ENCODE peak calls at places on chromosomes 12 and 14, in five cellular contexts. F is A549, A is HepG2, X is GM12878, B is K562. P is an unnamed sample.

GRCh38 chr12:70724444-70724843 is 87.2 kb upstream of the PTPRB start:
- DNase-seq in B (no peak), A (no peak), F (peak), X (no peak), P (no peak)

GRCh38 chr14:43204816-43205215 is 1302.3 kb downstream of the FSCB start:
- DNase-seq in B (no peak), A (no peak), X (no peak), F (peak), P (no peak)

GRCh38 chr12:1448321-1448720 is 146.1 kb downstream of the FBXL14 start:
- DNase-seq in B (no peak), F (no peak), X (no peak), A (no peak), P (no peak)

GRCh38 chr12:38886064-38886463 is 19.3 kb downstream of the CPNE8 start:
- DNase-seq in B (no peak), F (peak), A (peak), X (no peak), P (no peak)

GRCh38 chr14:36503771-36504741 is 16.0 kb downstream of the NKX2-1 start:
- DNase-seq in X (no peak), B (no peak), A (no peak), F (no peak), P (peak)

GRCh38 chr12:9911708-9912107 is 20.5 kb downstream of the CLEC2A start:
- DNase-seq in A (no peak), F (no peak), B (no peak), X (no peak), P (no peak)

GRCh38 chr14:102539544-102540309 is 30.2 kb upstream of the ANKRD9 start:
- DNase-seq in F (no peak), A (peak), X (no peak), B (peak), P (no peak)

GRCh38 chr12:124621296-124621660 is 53.9 kb upstream of the NCOR2 start:
- DNase-seq in A (no peak), F (no peak), B (no peak), X (no peak), P (peak)

GRCh38 chr12:51549637-51550036 is 41.4 kb upstream of the SCN8A start:
- DNase-seq in F (no peak), X (no peak), A (no peak), B (no peak), P (no peak)

GRCh38 chr12:52148541-52149181 is 43.2 kb downstream of the KRT80 start:
- DNase-seq in X (no peak), F (peak), B (peak), A (no peak), P (no peak)

GRCh38 chr14:21097616-21098133 is 780 bp downstream of the ZNF219 start:
- DNase-seq in A (no peak), F (no peak), B (no peak), X (no peak), P (no peak)

GRCh38 chr14:58272589-58273372 is 25.6 kb upstream of the ARID4A start:
- DNase-seq in A (peak), F (peak), B (no peak), X (no peak), P (no peak)

GRCh38 chr14:105216490-105217247 is 31.7 kb upstream of the BTBD6 start:
- DNase-seq in X (no peak), F (no peak), A (no peak), B (no peak), P (no peak)

GRCh38 chr12:7989827-7990491 is 42.6 kb upstream of the FOXJ2 start:
- DNase-seq in A (no peak), X (no peak), F (no peak), B (peak), P (no peak)
- TF ChIP-seq KDM1A in A (no peak), X (no peak), F (no peak), B (no peak), P (no peak)

GRCh38 chr14:68782091-68782981 is 10.5 kb downstream of the ZFP36L1 start:
- DNase-seq in X (no peak), B (peak), F (no peak), A (no peak), P (no peak)
- TF ChIP-seq CTCF in X (no peak), B (no peak), F (no peak), A (no peak), P (no peak)

GRCh38 chr12:104199964-104200363 is 15.6 kb upstream of the TXNRD1 start:
- DNase-seq in F (no peak), X (no peak), B (no peak), A (no peak), P (no peak)

GRCh38 chr12:104204690-104205480 is 10.7 kb upstream of the TXNRD1 start:
- DNase-seq in F (no peak), B (no peak), X (no peak), A (no peak), P (no peak)

GRCh38 chr12:104197264-104197663 is 18.3 kb upstream of the TXNRD1 start:
- DNase-seq in F (no peak), X (no peak), B (no peak), A (no peak), P (no peak)

DNA sequence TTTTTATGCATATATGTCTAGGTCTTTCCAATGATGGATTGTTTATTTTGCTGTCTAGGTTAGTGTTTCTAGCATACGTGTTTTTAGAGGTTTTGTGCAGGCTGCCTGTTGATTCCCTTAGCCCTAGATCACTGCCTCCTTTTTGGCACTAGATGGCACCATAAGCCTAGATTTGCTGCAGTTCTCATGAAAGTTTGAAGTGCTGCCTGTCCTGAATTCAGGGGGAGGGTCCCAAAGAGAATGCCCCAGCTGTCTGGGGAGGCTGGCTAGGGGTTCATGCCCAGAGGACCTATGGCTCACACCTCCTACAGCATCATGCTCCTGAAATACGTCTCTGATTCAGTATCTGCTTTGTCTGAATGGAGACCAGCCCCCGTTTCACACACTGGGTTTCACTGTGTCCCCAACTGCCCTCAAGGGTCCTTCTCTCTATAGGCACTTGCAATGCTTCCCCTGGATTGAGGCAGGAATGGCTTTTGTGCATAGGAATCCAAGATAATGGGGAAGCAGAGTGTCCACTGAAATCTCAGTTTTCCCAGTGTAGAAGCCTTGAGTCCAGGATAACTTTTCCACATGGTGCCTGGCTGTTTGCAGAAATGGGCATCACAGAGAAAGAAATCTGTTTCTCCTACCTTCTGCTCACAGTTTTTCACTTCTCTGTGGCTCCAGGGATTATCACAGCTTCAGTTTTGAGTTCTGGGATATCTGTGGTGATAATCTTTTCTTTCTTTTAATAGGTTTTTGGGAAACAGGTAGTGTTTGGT is 14.2 kb upstream of the TXNRD1 start:
- DNase-seq in B (peak), F (peak), X (peak), A (peak), P (no peak)
- TF ChIP-seq KDM1A in B (no peak), F (no peak), X (no peak), A (no peak), P (no peak)

GRCh38 chr12:62582065-62582366 is 115.4 kb downstream of the MON2 start:
- DNase-seq in X (no peak), F (no peak), B (no peak), A (no peak), P (no peak)
- TF ChIP-seq CTCF in X (no peak), F (peak), B (no peak), A (no peak), P (no peak)

GRCh38 chr14:24307575-24308341 is at the start of gene CIDEB:
- DNase-seq in F (peak), X (no peak), B (peak), A (peak), P (no peak)
- TF ChIP-seq KDM1A in F (no peak), X (no peak), B (no peak), A (peak), P (no peak)

GRCh38 chr14:30874120-30874998 is at the start of gene COCH:
- DNase-seq in A (peak), F (peak), X (no peak), B (peak), P (peak)
- TF ChIP-seq CTCF in A (peak), F (peak), X (peak), B (peak), P (no peak)

GRCh38 chr12:83865431-83865830 is 1047.2 kb downstream of the SLC6A15 start:
- DNase-seq in F (no peak), X (no peak), A (no peak), B (no peak), P (no peak)
- TF ChIP-seq KDM1A in F (no peak), X (no peak), A (no peak), B (no peak), P (no peak)

GRCh38 chr12:3752741-3753486 is at the start of gene CRACR2A:
- DNase-seq in F (peak), A (no peak), X (peak), B (peak), P (peak)
- TF ChIP-seq CTCF in F (peak), A (no peak), X (peak), B (peak), P (peak)

DNA sequence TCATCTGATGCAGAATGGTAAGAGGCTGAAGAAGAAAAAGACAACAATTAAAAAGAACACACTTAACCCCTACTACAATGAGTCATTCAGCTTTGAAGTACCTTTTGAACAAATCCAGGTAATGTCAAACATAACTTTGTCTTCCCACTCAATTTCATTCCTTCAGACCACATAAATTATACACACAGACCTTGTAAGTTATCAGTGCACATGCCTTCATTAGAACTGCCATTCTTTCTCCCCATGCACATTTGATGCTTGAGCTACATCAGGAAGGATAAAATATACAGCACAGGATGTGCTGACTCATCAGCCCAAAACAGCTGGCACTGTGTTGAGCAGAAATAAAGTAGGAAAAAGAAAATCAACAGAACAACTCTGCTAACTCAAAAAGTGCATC is 246.7 kb downstream of the PAWR start:
- DNase-seq in A (no peak), X (no peak), B (no peak), F (no peak), P (no peak)
- TF ChIP-seq KDM1A in A (no peak), X (no peak), B (no peak), F (no peak), P (no peak)

DNA sequence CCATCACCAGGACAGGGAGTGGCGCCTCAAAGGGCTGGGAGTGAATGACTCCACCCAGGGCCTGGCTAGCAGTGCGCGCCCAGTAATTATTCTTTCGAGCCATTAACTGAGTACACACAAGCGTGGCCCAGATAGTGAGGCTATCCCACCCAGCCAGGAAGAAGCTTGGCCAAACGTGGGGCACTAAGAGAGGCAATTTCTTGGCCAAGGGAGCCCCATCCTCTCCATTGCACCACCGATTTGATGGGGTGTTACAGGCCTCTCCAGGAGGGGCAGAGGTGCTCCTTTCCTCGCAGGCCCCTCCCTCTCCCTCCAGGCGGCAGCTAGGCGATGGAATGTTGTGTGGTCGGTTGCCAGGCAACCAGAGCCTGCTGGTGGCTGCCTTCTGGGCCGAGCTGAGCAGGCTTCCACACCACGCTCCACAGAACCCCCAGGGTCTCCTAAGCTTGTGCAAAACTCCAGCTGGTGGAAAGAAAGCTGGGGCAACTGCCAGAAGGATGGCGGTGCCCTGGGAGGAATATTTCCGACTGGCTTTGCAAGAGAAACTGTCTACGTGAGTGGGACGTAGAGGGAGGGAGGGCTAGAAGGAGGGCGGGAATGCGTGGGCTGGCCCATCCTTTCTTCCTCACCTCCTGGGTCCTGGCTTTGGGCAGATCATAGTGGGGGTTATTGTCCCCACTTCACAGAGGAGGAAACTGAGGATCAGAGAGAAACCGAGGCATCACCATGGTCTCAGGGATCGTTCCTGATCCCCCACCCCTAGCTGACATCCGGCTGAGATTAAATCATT is at the start of gene CFAP73:
- DNase-seq in A (peak), X (no peak), B (peak), F (peak), P (peak)
- TF ChIP-seq CTCF in A (no peak), X (no peak), B (peak), F (no peak), P (no peak)